ENCODE peak calls at places on chromosomes 6 and 20, in four cellular contexts. One of them, this sample, is unnamed.

GRCh38 chr6:154815938-154816820 is 83.0 kb downstream of the SCAF8 start:
- DNase-seq in esophagus muscularis mucosa: no peak
- DNase-seq in H1: no peak
- DNase-seq in HCT116: no peak
- DNase-seq in this sample: no peak

GRCh38 chr20:47453167-47453782 is 48.4 kb upstream of the NCOA3 start:
- DNase-seq in esophagus muscularis mucosa: no peak
- DNase-seq in H1: no peak
- DNase-seq in HCT116: peak; percentile 74
- DNase-seq in this sample: no peak

GRCh38 chr6:15400572-15401004 is 154.7 kb downstream of the JARID2 start:
- DNase-seq in HCT116: no peak
- DNase-seq in esophagus muscularis mucosa: no peak
- DNase-seq in H1: no peak
- DNase-seq in this sample: no peak

GRCh38 chr6:140105857-140106256 is 731.4 kb upstream of the CITED2 start:
- DNase-seq in esophagus muscularis mucosa: no peak
- DNase-seq in HCT116: peak; percentile 37
- DNase-seq in H1: peak; percentile 10
- DNase-seq in this sample: no peak

GRCh38 chr20:61848851-61849250 is 216.8 kb downstream of the TAF4 start:
- DNase-seq in H1: no peak
- DNase-seq in esophagus muscularis mucosa: no peak
- DNase-seq in HCT116: no peak
- DNase-seq in this sample: no peak

GRCh38 chr6:1724124-1724523 is 114.4 kb downstream of the FOXC1 start:
- DNase-seq in HCT116: no peak
- DNase-seq in H1: peak; percentile 38
- DNase-seq in esophagus muscularis mucosa: no peak
- DNase-seq in this sample: no peak

GRCh38 chr20:10537850-10538480 is 102.9 kb downstream of the SLX4IP start:
- DNase-seq in H1: no peak
- DNase-seq in esophagus muscularis mucosa: no peak
- DNase-seq in HCT116: no peak
- DNase-seq in this sample: no peak

GRCh38 chr20:32207626-32208498 is at the start of the genes PLAGL2 and POFUT1:
- DNase-seq in H1: no peak
- DNase-seq in HCT116: peak; percentile 61
- DNase-seq in esophagus muscularis mucosa: peak; percentile 93
- DNase-seq in this sample: no peak

GRCh38 chr20:31835977-31836852 is 9.2 kb downstream of the FOXS1 start:
- DNase-seq in HCT116: peak; percentile 51
- DNase-seq in esophagus muscularis mucosa: peak; percentile 94
- DNase-seq in H1: no peak
- DNase-seq in this sample: no peak

GRCh38 chr6:159572344-159573120 is 120.5 kb downstream of the SOD2 start:
- DNase-seq in esophagus muscularis mucosa: peak; percentile 87
- DNase-seq in HCT116: no peak
- DNase-seq in H1: no peak
- DNase-seq in this sample: no peak

DNA sequence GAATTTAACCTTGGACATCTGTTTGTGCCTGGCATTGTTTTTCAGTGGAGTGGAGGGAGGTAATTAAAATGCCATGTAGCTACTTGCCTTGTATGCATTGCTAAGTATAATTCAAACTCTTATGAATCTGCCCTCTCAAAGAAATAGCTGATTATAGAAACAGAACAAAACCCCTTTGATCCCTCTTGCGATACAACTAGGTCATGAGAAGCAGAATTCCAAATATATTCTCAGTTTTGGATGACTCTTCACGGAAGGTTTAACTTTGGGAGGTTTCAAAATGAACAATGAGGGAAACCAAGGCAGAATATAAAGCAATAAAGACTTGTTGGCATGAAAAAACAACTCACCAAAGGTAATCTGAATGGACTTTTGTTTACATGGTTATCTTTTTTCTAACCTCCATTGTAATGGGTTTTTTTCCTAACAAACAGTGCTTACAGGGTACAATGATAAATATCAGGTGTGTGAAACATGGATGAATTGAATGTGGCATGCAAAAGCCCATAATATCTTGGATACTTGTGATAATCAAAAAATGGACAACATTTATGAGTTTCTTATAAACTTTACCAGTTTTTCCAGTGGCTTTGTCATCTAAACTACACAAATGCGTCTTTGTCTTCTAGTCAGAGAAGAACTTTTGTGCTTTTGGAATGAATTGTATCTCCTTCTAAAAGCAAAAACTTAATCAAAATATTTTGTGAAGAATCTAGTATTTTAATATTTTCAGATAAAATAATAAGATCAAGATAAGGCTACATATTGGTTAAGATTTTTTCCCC is 15.7 kb upstream of the HEY2 start:
- DNase-seq in HCT116: no peak
- DNase-seq in esophagus muscularis mucosa: no peak
- DNase-seq in H1: no peak
- DNase-seq in this sample: no peak
- TF ChIP-seq POLR2AphosphoS5 in HCT116: no peak
- TF ChIP-seq POLR2AphosphoS5 in esophagus muscularis mucosa: no peak
- TF ChIP-seq POLR2AphosphoS5 in H1: no peak
- TF ChIP-seq POLR2AphosphoS5 in this sample: no peak

DNA sequence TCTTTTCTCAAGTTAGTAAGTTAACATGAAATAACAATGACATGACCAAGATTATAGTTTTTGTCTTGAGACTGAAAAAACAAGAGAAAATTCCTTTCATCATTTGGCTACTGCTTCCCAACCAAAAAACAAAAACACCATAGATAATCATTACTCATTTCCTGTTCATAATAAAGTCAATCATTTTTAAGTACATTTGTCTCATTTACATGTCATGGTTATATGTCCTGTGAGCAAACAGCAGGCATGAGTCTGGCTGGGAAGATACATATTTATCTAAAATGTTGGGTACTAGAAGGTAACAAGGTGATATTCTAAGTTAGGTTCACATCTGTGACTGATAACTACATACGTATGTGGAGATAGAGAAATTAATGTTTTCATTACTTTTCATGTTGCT is 180.5 kb downstream of the ISM1 start:
- DNase-seq in esophagus muscularis mucosa: no peak
- DNase-seq in H1: no peak
- DNase-seq in HCT116: no peak
- DNase-seq in this sample: no peak
- TF ChIP-seq POLR2A in esophagus muscularis mucosa: no peak
- TF ChIP-seq POLR2A in H1: no peak
- TF ChIP-seq POLR2A in HCT116: no peak
- TF ChIP-seq POLR2A in this sample: no peak

GRCh38 chr20:44071057-44071456 is 115.9 kb downstream of the JPH2 start:
- DNase-seq in H1: no peak
- DNase-seq in HCT116: no peak
- DNase-seq in esophagus muscularis mucosa: peak; percentile 86
- DNase-seq in this sample: no peak
- H3K4me1 ChIP-seq in H1: no peaks in the 10 kb centered on the region
- H3K4me1 ChIP-seq in HCT116: peaks cover 15% of the 10 kb centered on the region
- H3K4me1 ChIP-seq in esophagus muscularis mucosa: no peaks in the 10 kb centered on the region
- H3K4me1 ChIP-seq in this sample: no peaks in the 10 kb centered on the region

DNA sequence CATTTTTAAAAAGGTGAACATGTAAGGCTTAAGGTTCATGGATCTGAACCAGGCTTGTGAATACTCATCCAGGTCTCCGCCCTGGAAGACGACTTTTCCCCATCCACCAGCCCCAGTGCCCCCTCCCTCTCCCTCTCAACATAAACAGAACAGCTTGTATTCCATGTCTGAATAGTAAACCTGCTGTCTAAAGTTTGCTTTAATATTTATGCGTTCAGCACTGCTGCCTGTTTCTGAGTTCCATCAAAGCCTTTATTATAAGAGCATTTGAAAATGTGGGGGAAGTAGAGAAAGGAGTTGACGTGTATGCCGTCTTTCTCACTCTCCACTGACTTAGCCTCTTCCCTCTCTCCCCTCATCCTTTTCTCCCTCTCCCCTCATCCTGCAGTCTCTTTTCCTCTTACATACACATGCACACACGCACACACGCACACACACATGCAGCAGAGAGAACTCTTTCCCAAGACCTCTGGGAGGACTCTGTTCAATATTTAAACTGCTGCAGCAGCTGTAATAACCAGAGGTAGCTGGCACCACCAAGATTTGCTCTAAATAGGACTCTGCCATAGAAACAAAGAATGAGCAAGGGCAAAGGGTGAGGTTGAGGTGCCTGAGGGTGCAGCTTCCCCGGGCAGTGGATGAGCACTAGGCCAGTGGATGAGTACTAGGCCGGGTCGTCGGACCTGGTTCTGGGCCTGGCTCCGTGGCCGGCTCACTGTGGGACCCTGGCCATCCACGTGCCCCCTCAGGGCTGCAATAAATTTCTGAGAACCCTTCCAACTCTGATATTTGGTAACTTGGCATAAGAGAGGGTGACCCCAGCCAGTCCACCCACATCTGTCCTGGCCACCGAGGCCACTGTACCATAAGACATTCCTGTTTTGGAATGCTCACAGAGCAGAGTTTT is 35.4 kb upstream of the VSTM2L start:
- DNase-seq in HCT116: no peak
- DNase-seq in esophagus muscularis mucosa: no peak
- DNase-seq in H1: no peak
- DNase-seq in this sample: no peak
- TF ChIP-seq POLR2AphosphoS5 in HCT116: no peak
- TF ChIP-seq POLR2AphosphoS5 in esophagus muscularis mucosa: no peak
- TF ChIP-seq POLR2AphosphoS5 in H1: no peak
- TF ChIP-seq POLR2AphosphoS5 in this sample: no peak

GRCh38 chr6:36594816-36595167 is 630 bp downstream of the SRSF3 start:
- DNase-seq in esophagus muscularis mucosa: no peak
- DNase-seq in H1: no peak
- DNase-seq in HCT116: no peak
- DNase-seq in this sample: no peak

GRCh38 chr6:36592221-36592655 is 1.9 kb upstream of the SRSF3 start:
- DNase-seq in H1: no peak
- DNase-seq in HCT116: no peak
- DNase-seq in esophagus muscularis mucosa: no peak
- DNase-seq in this sample: no peak

GRCh38 chr6:36596359-36596758 is 2.2 kb downstream of the SRSF3 start:
- DNase-seq in H1: no peak
- DNase-seq in HCT116: no peak
- DNase-seq in esophagus muscularis mucosa: no peak
- DNase-seq in this sample: no peak

GRCh38 chr6:36595168-36595818 is 1.1 kb downstream of the SRSF3 start:
- DNase-seq in HCT116: no peak
- DNase-seq in H1: no peak
- DNase-seq in esophagus muscularis mucosa: no peak
- DNase-seq in this sample: no peak

GRCh38 chr6:36594029-36594815 is at the start of gene SRSF3:
- DNase-seq in HCT116: peak; percentile 95
- DNase-seq in H1: peak; percentile 87
- DNase-seq in esophagus muscularis mucosa: peak; percentile 99
- DNase-seq in this sample: peak; percentile 99
- TF ChIP-seq POLR2A in HCT116: peak; percentile 98
- TF ChIP-seq POLR2A in H1: peak; percentile 100
- TF ChIP-seq POLR2A in esophagus muscularis mucosa: peak; percentile 100
- TF ChIP-seq POLR2A in this sample: peak; percentile 99

GRCh38 chr6:31663961-31664789 is 622 bp downstream of the GPANK1 start:
- DNase-seq in esophagus muscularis mucosa: no peak
- DNase-seq in HCT116: no peak
- DNase-seq in H1: no peak
- DNase-seq in this sample: no peak
- H3K4me1 ChIP-seq in esophagus muscularis mucosa: peaks cover 65% of the 10 kb centered on the region
- H3K4me1 ChIP-seq in HCT116: peaks cover 46% of the 10 kb centered on the region
- H3K4me1 ChIP-seq in H1: no peaks in the 10 kb centered on the region
- H3K4me1 ChIP-seq in this sample: peaks cover 71% of the 10 kb centered on the region

GRCh38 chr20:51156796-51157119 is 133.9 kb upstream of the KCNG1 start:
- DNase-seq in H1: no peak
- DNase-seq in esophagus muscularis mucosa: no peak
- DNase-seq in HCT116: no peak
- DNase-seq in this sample: no peak

GRCh38 chr20:51154708-51155690 is 132.1 kb upstream of the KCNG1 start:
- DNase-seq in H1: no peak
- DNase-seq in esophagus muscularis mucosa: peak; percentile 89
- DNase-seq in HCT116: no peak
- DNase-seq in this sample: peak; percentile 46

GRCh38 chr20:51153867-51154707 is 131.2 kb upstream of the KCNG1 start:
- DNase-seq in HCT116: no peak
- DNase-seq in H1: no peak
- DNase-seq in esophagus muscularis mucosa: peak; percentile 80
- DNase-seq in this sample: peak; percentile 43

GRCh38 chr20:51158226-51158625 is 135.3 kb upstream of the KCNG1 start:
- DNase-seq in esophagus muscularis mucosa: peak; percentile 90
- DNase-seq in HCT116: no peak
- DNase-seq in H1: no peak
- DNase-seq in this sample: no peak

DNA sequence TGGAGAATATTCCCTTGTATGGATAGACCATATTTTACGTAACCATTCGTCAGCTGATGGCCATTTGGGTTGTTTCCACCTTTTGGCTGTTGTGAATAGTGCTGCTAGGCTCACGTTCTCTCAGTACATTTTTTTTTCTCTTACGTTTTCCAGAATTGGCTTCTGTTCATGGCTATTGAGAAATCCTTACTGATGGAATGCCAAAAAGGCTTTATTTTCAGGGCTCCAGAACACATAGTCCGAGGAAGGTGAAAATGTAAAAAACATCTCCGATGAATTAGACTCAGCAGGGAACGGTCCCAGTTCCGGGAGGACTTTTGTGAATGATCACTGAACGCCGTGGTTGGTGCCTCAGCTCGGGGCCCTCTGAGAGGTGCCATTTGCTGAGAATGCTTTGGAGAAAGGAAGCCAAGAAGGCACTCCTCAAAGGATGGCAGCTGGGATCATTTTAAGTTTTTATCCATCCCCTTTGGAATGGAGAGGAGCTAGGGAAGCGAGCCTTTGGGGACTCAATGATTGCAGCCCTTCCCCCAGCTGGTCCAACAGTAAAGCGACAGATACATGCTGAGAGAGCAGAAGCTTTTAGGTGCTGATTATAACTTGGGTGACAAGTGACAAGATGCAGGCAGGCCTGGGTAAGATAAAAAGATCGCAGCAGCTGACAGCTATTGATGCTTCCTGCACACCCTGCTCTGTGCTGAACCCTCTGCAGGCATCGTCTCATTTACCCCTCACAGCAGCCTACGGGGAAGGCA is 133.3 kb upstream of the KCNG1 start:
- DNase-seq in esophagus muscularis mucosa: peak; percentile 86
- DNase-seq in HCT116: no peak
- DNase-seq in H1: no peak
- DNase-seq in this sample: peak; percentile 86
- TF ChIP-seq POLR2AphosphoS5 in esophagus muscularis mucosa: peak; percentile 64
- TF ChIP-seq POLR2AphosphoS5 in HCT116: no peak
- TF ChIP-seq POLR2AphosphoS5 in H1: no peak
- TF ChIP-seq POLR2AphosphoS5 in this sample: no peak

DNA sequence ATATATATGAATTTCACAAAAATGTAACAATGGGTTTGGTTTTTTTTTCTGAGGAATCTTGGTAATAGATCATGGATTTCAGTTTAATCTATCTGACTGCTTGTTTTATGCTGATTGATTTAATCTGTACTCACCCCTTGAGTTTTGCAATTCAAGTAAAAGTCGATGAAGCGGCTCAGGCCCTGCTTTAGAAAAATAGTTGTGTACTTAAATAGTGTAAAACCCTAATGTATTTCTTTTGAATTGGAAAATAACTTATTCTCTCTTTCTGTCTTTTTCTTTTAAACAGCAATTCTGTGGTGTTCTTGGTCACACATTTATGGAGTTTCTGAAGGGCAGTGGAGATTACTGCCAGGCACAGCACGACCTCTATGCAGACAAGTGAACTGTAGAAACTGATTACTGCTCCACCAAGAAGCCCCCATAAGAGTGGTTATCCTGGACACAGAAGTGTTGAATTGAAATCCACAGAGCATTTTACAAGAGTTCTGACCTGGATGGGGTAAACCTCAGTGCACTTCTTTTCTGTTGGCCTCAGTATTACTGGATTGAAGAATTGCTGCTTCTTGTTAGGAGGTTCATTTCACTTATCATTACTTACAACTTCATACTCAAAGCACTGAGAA is 4.0 kb downstream of the LOC128125822 start:
- DNase-seq in H1: no peak
- DNase-seq in esophagus muscularis mucosa: no peak
- DNase-seq in HCT116: no peak
- DNase-seq in this sample: no peak
- TF ChIP-seq POLR2A in H1: no peak
- TF ChIP-seq POLR2A in esophagus muscularis mucosa: no peak
- TF ChIP-seq POLR2A in HCT116: no peak
- TF ChIP-seq POLR2A in this sample: no peak